ENCODE peak calls at places on chromosomes 4 and X, in four cellular contexts. One of them, this sample, is unnamed.

GRCh38 chrX:34778961-34779360 is 121.9 kb upstream of the TMEM47 start:
- DNase-seq in aorta: no peak
- DNase-seq in nucleus accumbens: no peak
- DNase-seq in endodermal cell: no peak
- DNase-seq in this sample: no peak

GRCh38 chr4:158941321-158941720 is 161.6 kb upstream of the RAPGEF2 start:
- DNase-seq in aorta: no peak
- DNase-seq in nucleus accumbens: no peak
- DNase-seq in endodermal cell: no peak
- DNase-seq in this sample: no peak

GRCh38 chrX:3066555-3066954 is 25.3 kb downstream of the ARSF start:
- DNase-seq in aorta: no peak
- DNase-seq in nucleus accumbens: no peak
- DNase-seq in endodermal cell: no peak
- DNase-seq in this sample: no peak

GRCh38 chr4:85901500-85901899 is 426.6 kb downstream of the ARHGAP24 start:
- DNase-seq in aorta: no peak
- DNase-seq in nucleus accumbens: no peak
- DNase-seq in endodermal cell: no peak
- DNase-seq in this sample: no peak

GRCh38 chr4:61740950-61741638 is 541.0 kb downstream of the ADGRL3 start:
- DNase-seq in aorta: no peak
- DNase-seq in nucleus accumbens: peak
- DNase-seq in endodermal cell: peak
- DNase-seq in this sample: no peak

GRCh38 chr4:99383381-99383780 is 30.8 kb upstream of the ADH1C start:
- DNase-seq in aorta: no peak
- DNase-seq in nucleus accumbens: no peak
- DNase-seq in endodermal cell: no peak
- DNase-seq in this sample: no peak

GRCh38 chrX:5113128-5113527 is 1115.5 kb downstream of the NLGN4X start:
- DNase-seq in aorta: no peak
- DNase-seq in nucleus accumbens: no peak
- DNase-seq in endodermal cell: no peak
- DNase-seq in this sample: no peak

GRCh38 chr4:119299221-119300071 is 22.5 kb downstream of the FABP2 start:
- DNase-seq in aorta: no peak
- DNase-seq in nucleus accumbens: no peak
- DNase-seq in endodermal cell: peak
- DNase-seq in this sample: peak

This sample was measured in colonic mucosa.